ENCODE peak calls at places on chromosomes 4 and X, in seven cellular contexts. K is lower lobe of right lung; P is stimulated activated effector memory CD8-positive, alpha-beta T cell treated with anti-CD3 and anti-CD28 coated beads, Interleukin-12 subunit alpha, Interleukin-12 subunit beta, amount 100 ng/mL, for 72 hours; V is A549; Y is left cardiac atrium; U is CD8-positive, alpha-beta T cell; H is naive thymus-derived CD8-positive, alpha-beta T cell. Q is an unnamed sample.
A peak's percentile ranks its signal among the peaks of the same experiment; 100 is the strongest.

GRCh38 chr4:66373268-66373667 is 703.0 kb upstream of the EPHA5 start:
- ATAC-seq in U (no peak), H (no peak), K (no peak), V (no peak), P (no peak), Y (no peak), Q (no peak)

GRCh38 chr4:121773873-121774272 is 8.9 kb upstream of the SMIM43 start:
- ATAC-seq in K (no peak), Y (no peak), V (no peak), H (no peak), P (no peak), U (no peak), Q (no peak)

GRCh38 chrX:39874202-39874816 is 223.4 kb downstream of the BCOR start:
- ATAC-seq in H (no peak), P (peak; percentile 88), U (peak; percentile 11), Y (no peak), K (no peak), V (no peak), Q (peak; percentile 86)

GRCh38 chrX:145532176-145532780 is 285.0 kb downstream of the SPANXN1 start:
- ATAC-seq in Y (no peak), K (no peak), P (no peak), V (no peak), U (no peak), H (no peak), Q (no peak)

GRCh38 chrX:120486786-120487185 is 17.7 kb upstream of the LAMP2 start:
- ATAC-seq in U (no peak), Y (no peak), K (no peak), H (no peak), V (no peak), P (no peak), Q (no peak)

GRCh38 chrX:39886282-39886681 is 211.5 kb downstream of the BCOR start:
- ATAC-seq in Y (peak; percentile 66), H (no peak), U (no peak), K (peak; percentile 65), P (no peak), V (no peak), Q (no peak)

GRCh38 chr4:173522160-173522873 is 7.7 kb downstream of the HAND2 start:
- ATAC-seq in K (peak; percentile 71), U (no peak), P (no peak), V (no peak), Y (peak; percentile 78), H (no peak), Q (no peak)

GRCh38 chrX:33725556-33726232 is 406.4 kb downstream of the FAM47A start:
- ATAC-seq in Y (peak; percentile 83), H (no peak), V (peak; percentile 52), P (no peak), K (peak; percentile 80), U (no peak), Q (no peak)

GRCh38 chrX:119990995-119991787 is 47.6 kb upstream of the NKAP start:
- ATAC-seq in U (no peak), K (peak; percentile 64), P (peak; percentile 11), H (peak; percentile 40), V (peak; percentile 80), Y (peak; percentile 40), Q (no peak)

GRCh38 chr4:165199722-165200121 is 7.6 kb upstream of the KLHL2 start:
- ATAC-seq in V (no peak), U (no peak), P (no peak), H (no peak), K (no peak), Y (no peak), Q (no peak)

GRCh38 chr4:121593760-121594159 is 103.0 kb downstream of the ANXA5 start:
- ATAC-seq in Y (no peak), V (no peak), P (no peak), U (no peak), H (no peak), K (no peak), Q (no peak)

GRCh38 chr4:150379454-150379853 is 202.5 kb upstream of the MAB21L2 start:
- ATAC-seq in K (no peak), Y (no peak), H (no peak), V (no peak), P (no peak), U (no peak), Q (no peak)

GRCh38 chr4:121148621-121149020 is 15.5 kb downstream of the TNIP3 start:
- ATAC-seq in H (no peak), U (no peak), V (no peak), P (no peak), K (no peak), Y (no peak), Q (no peak)

GRCh38 chrX:150465326-150465725 is 102.2 kb downstream of the MAMLD1 start:
- ATAC-seq in P (no peak), U (no peak), V (no peak), Y (no peak), H (no peak), K (no peak), Q (no peak)

GRCh38 chr4:8037150-8037769 is 97.6 kb upstream of the AFAP1 start:
- ATAC-seq in K (no peak), U (no peak), P (no peak), V (no peak), H (no peak), Y (no peak), Q (no peak)

GRCh38 chr4:169024762-169025161 is 14.7 kb upstream of the CBR4 start:
- ATAC-seq in Y (peak; percentile 85), P (no peak), U (no peak), H (no peak), V (peak; percentile 90), K (peak; percentile 78), Q (no peak)

GRCh38 chr4:84971319-84971932 is 4.9 kb upstream of the WDFY3 start:
- ATAC-seq in K (no peak), V (peak; percentile 20), U (no peak), H (no peak), P (no peak), Y (no peak), Q (peak; percentile 24)

GRCh38 chr4:90137545-90137944 is 10.4 kb downstream of the CCSER1 start:
- ATAC-seq in P (no peak), U (no peak), V (no peak), K (no peak), H (no peak), Y (no peak), Q (no peak)

GRCh38 chr4:179797718-179798117 is 2355.5 kb upstream of the AGA start:
- ATAC-seq in U (no peak), K (no peak), P (no peak), H (no peak), V (no peak), Y (no peak), Q (no peak)

GRCh38 chr4:40216622-40217366 is 20.0 kb downstream of the RHOH start:
- ATAC-seq in V (no peak), K (no peak), Y (no peak), H (no peak), U (no peak), P (peak; percentile 68), Q (peak; percentile 44)

GRCh38 chr4:33649015-33649414 is 2595.3 kb downstream of the ARAP2 start:
- ATAC-seq in H (no peak), V (no peak), K (no peak), Y (no peak), U (no peak), P (no peak), Q (no peak)

GRCh38 chr4:1151541-1151940 is 20.8 kb downstream of the SPON2 start:
- ATAC-seq in P (no peak), H (no peak), K (no peak), U (no peak), V (no peak), Y (no peak), Q (no peak)

GRCh38 chr4:124650614-124651013 is 61.9 kb downstream of the ANKRD50 start:
- ATAC-seq in V (no peak), P (no peak), Y (no peak), H (no peak), U (no peak), K (no peak), Q (no peak)

GRCh38 chr4:146183209-146183608 is 7.7 kb downstream of the LSM6 start:
- ATAC-seq in Y (no peak), U (no peak), H (no peak), P (no peak), K (no peak), V (no peak), Q (no peak)

GRCh38 chr4:71807469-71807868 is 23.6 kb upstream of the GC start:
- ATAC-seq in H (no peak), P (no peak), U (no peak), K (no peak), Y (no peak), V (no peak), Q (no peak)

GRCh38 chr4:48481581-48481980 is 1.6 kb upstream of the SLC10A4 start:
- ATAC-seq in U (no peak), H (no peak), P (no peak), K (no peak), V (no peak), Y (no peak), Q (no peak)

GRCh38 chr4:15794432-15794831 is 16.3 kb downstream of the CD38 start:
- ATAC-seq in P (no peak), Y (no peak), V (no peak), H (no peak), U (no peak), K (no peak), Q (no peak)

GRCh38 chr4:6269400-6269650 is 325 bp upstream of the WFS1 start:
- ATAC-seq in P (no peak), K (no peak), U (no peak), V (no peak), H (peak; percentile 37), Y (no peak), Q (no peak)

GRCh38 chr4:175871774-175872405 is 59.8 kb upstream of the GPM6A start:
- ATAC-seq in P (no peak), H (no peak), U (no peak), K (no peak), V (no peak), Y (no peak), Q (no peak)

GRCh38 chr4:26056406-26056805 is 142.4 kb downstream of the SMIM20 start:
- ATAC-seq in H (no peak), P (no peak), U (no peak), Y (no peak), V (no peak), K (no peak), Q (no peak)

GRCh38 chr4:140233811-140234696 is 80.1 kb upstream of the MAML3 start:
- ATAC-seq in K (no peak), V (peak; percentile 58), Y (no peak), U (no peak), H (no peak), P (peak; percentile 61), Q (peak; percentile 51)

GRCh38 chr4:147943159-147943638 is 211.3 kb downstream of the ARHGAP10 start:
- ATAC-seq in K (peak; percentile 11), Y (no peak), P (peak; percentile 90), U (peak; percentile 51), H (no peak), V (no peak), Q (peak; percentile 81)

GRCh38 chr4:69860007-69860406 is at the start of gene SULT1E1:
- ATAC-seq in P (no peak), Y (no peak), U (no peak), V (no peak), K (no peak), H (no peak), Q (no peak)

GRCh38 chr4:86367577-86367976 is 7.7 kb upstream of the MAPK10 start:
- ATAC-seq in Y (no peak), H (no peak), P (no peak), K (no peak), U (no peak), V (no peak), Q (no peak)

GRCh38 chr4:48742412-48742811 is 37.7 kb downstream of the FRYL start:
- ATAC-seq in K (no peak), P (peak; percentile 59), U (no peak), V (no peak), H (no peak), Y (no peak), Q (peak; percentile 59)